ENCODE peak calls at places on chromosomes 4 and X, in nine cellular contexts. One of them, this sample, is unnamed.

GRCh38 chr4:5866841-5867782 is 25.8 kb downstream of the CRMP1 start:
- DNase-seq in CD4-positive, alpha-beta T cell: no peak
- DNase-seq in NB4: no peak
- DNase-seq in GM06990: no peak
- DNase-seq in astrocyte of the spinal cord: no peak
- DNase-seq in SK-N-SH: no peak
- DNase-seq in fibroblast of pulmonary artery: no peak
- DNase-seq in brain microvascular endothelial cell: no peak
- DNase-seq in activated B cell treated with CpG ODN at 0.5 μM for 24 hours: no peak
- DNase-seq in this sample: no peak

GRCh38 chrX:55127692-55128091 is 38.9 kb downstream of the PAGE2 start:
- DNase-seq in CD4-positive, alpha-beta T cell: no peak
- DNase-seq in NB4: peak
- DNase-seq in GM06990: no peak
- DNase-seq in astrocyte of the spinal cord: no peak
- DNase-seq in SK-N-SH: no peak
- DNase-seq in fibroblast of pulmonary artery: peak
- DNase-seq in brain microvascular endothelial cell: no peak
- DNase-seq in activated B cell treated with CpG ODN at 0.5 μM for 24 hours: no peak
- DNase-seq in this sample: no peak

GRCh38 chr4:185359767-185360446 is 35.8 kb downstream of the LRP2BP start:
- DNase-seq in CD4-positive, alpha-beta T cell: no peak
- DNase-seq in NB4: no peak
- DNase-seq in GM06990: no peak
- DNase-seq in astrocyte of the spinal cord: peak
- DNase-seq in SK-N-SH: peak
- DNase-seq in fibroblast of pulmonary artery: peak
- DNase-seq in brain microvascular endothelial cell: peak
- DNase-seq in activated B cell treated with CpG ODN at 0.5 μM for 24 hours: no peak
- DNase-seq in this sample: no peak

GRCh38 chr4:2940267-2941137 is 22.7 kb downstream of the NOP14 start:
- DNase-seq in CD4-positive, alpha-beta T cell: no peak
- DNase-seq in NB4: peak
- DNase-seq in GM06990: no peak
- DNase-seq in astrocyte of the spinal cord: no peak
- DNase-seq in SK-N-SH: no peak
- DNase-seq in fibroblast of pulmonary artery: no peak
- DNase-seq in brain microvascular endothelial cell: no peak
- DNase-seq in activated B cell treated with CpG ODN at 0.5 μM for 24 hours: no peak
- DNase-seq in this sample: no peak

GRCh38 chr4:110087116-110087708 is 111.2 kb downstream of the ELOVL6 start:
- DNase-seq in CD4-positive, alpha-beta T cell: no peak
- DNase-seq in NB4: no peak
- DNase-seq in GM06990: no peak
- DNase-seq in astrocyte of the spinal cord: peak
- DNase-seq in SK-N-SH: no peak
- DNase-seq in fibroblast of pulmonary artery: peak
- DNase-seq in brain microvascular endothelial cell: peak
- DNase-seq in activated B cell treated with CpG ODN at 0.5 μM for 24 hours: no peak
- DNase-seq in this sample: no peak

GRCh38 chr4:14254806-14255445 is 627.4 kb upstream of the BOD1L1 start:
- DNase-seq in CD4-positive, alpha-beta T cell: no peak
- DNase-seq in NB4: no peak
- DNase-seq in GM06990: no peak
- DNase-seq in astrocyte of the spinal cord: no peak
- DNase-seq in SK-N-SH: no peak
- DNase-seq in fibroblast of pulmonary artery: no peak
- DNase-seq in brain microvascular endothelial cell: no peak
- DNase-seq in activated B cell treated with CpG ODN at 0.5 μM for 24 hours: no peak
- DNase-seq in this sample: no peak

GRCh38 chr4:108030332-108030731 is 40.6 kb downstream of the HADH start:
- DNase-seq in CD4-positive, alpha-beta T cell: peak
- DNase-seq in NB4: peak
- DNase-seq in GM06990: peak
- DNase-seq in astrocyte of the spinal cord: peak
- DNase-seq in SK-N-SH: peak
- DNase-seq in fibroblast of pulmonary artery: peak
- DNase-seq in brain microvascular endothelial cell: peak
- DNase-seq in activated B cell treated with CpG ODN at 0.5 μM for 24 hours: no peak
- DNase-seq in this sample: no peak

GRCh38 chr4:129641179-129641578 is 545.2 kb downstream of the C4orf33 start:
- DNase-seq in CD4-positive, alpha-beta T cell: peak
- DNase-seq in NB4: peak
- DNase-seq in GM06990: no peak
- DNase-seq in astrocyte of the spinal cord: peak
- DNase-seq in SK-N-SH: peak
- DNase-seq in fibroblast of pulmonary artery: peak
- DNase-seq in brain microvascular endothelial cell: peak
- DNase-seq in activated B cell treated with CpG ODN at 0.5 μM for 24 hours: no peak
- DNase-seq in this sample: no peak

GRCh38 chrX:53223068-53223693 is 1.8 kb downstream of the KDM5C start:
- DNase-seq in CD4-positive, alpha-beta T cell: no peak
- DNase-seq in NB4: no peak
- DNase-seq in GM06990: no peak
- DNase-seq in astrocyte of the spinal cord: no peak
- DNase-seq in SK-N-SH: no peak
- DNase-seq in fibroblast of pulmonary artery: peak
- DNase-seq in brain microvascular endothelial cell: no peak
- DNase-seq in activated B cell treated with CpG ODN at 0.5 μM for 24 hours: no peak
- DNase-seq in this sample: no peak

GRCh38 chr4:54731552-54731951 is 73.8 kb downstream of the KIT start:
- DNase-seq in CD4-positive, alpha-beta T cell: no peak
- DNase-seq in NB4: no peak
- DNase-seq in GM06990: no peak
- DNase-seq in astrocyte of the spinal cord: no peak
- DNase-seq in SK-N-SH: no peak
- DNase-seq in fibroblast of pulmonary artery: no peak
- DNase-seq in brain microvascular endothelial cell: no peak
- DNase-seq in activated B cell treated with CpG ODN at 0.5 μM for 24 hours: no peak
- DNase-seq in this sample: no peak

GRCh38 chr4:186724048-186724860 is 598 bp upstream of the FAT1 start:
- DNase-seq in CD4-positive, alpha-beta T cell: no peak
- DNase-seq in NB4: no peak
- DNase-seq in GM06990: no peak
- DNase-seq in astrocyte of the spinal cord: peak
- DNase-seq in SK-N-SH: peak
- DNase-seq in fibroblast of pulmonary artery: peak
- DNase-seq in brain microvascular endothelial cell: peak
- DNase-seq in activated B cell treated with CpG ODN at 0.5 μM for 24 hours: no peak
- DNase-seq in this sample: no peak

GRCh38 chrX:50082741-50083140 is 118.1 kb downstream of the AKAP4 start:
- DNase-seq in CD4-positive, alpha-beta T cell: no peak
- DNase-seq in NB4: no peak
- DNase-seq in GM06990: no peak
- DNase-seq in astrocyte of the spinal cord: no peak
- DNase-seq in SK-N-SH: no peak
- DNase-seq in fibroblast of pulmonary artery: no peak
- DNase-seq in brain microvascular endothelial cell: no peak
- DNase-seq in activated B cell treated with CpG ODN at 0.5 μM for 24 hours: no peak
- DNase-seq in this sample: no peak

GRCh38 chr4:10083331-10083769 is 33.2 kb downstream of the WDR1 start:
- DNase-seq in CD4-positive, alpha-beta T cell: no peak
- DNase-seq in NB4: no peak
- DNase-seq in GM06990: no peak
- DNase-seq in astrocyte of the spinal cord: no peak
- DNase-seq in SK-N-SH: peak
- DNase-seq in fibroblast of pulmonary artery: no peak
- DNase-seq in brain microvascular endothelial cell: no peak
- DNase-seq in activated B cell treated with CpG ODN at 0.5 μM for 24 hours: peak
- DNase-seq in this sample: no peak

GRCh38 chr4:138835833-138836521 is 179.6 kb upstream of the NOCT start:
- DNase-seq in CD4-positive, alpha-beta T cell: no peak
- DNase-seq in NB4: peak
- DNase-seq in GM06990: no peak
- DNase-seq in astrocyte of the spinal cord: peak
- DNase-seq in SK-N-SH: peak
- DNase-seq in fibroblast of pulmonary artery: peak
- DNase-seq in brain microvascular endothelial cell: peak
- DNase-seq in activated B cell treated with CpG ODN at 0.5 μM for 24 hours: no peak
- DNase-seq in this sample: no peak

GRCh38 chrX:48474581-48474980 is 1.4 kb upstream of the FTSJ1 start:
- DNase-seq in CD4-positive, alpha-beta T cell: no peak
- DNase-seq in NB4: no peak
- DNase-seq in GM06990: no peak
- DNase-seq in astrocyte of the spinal cord: no peak
- DNase-seq in SK-N-SH: no peak
- DNase-seq in fibroblast of pulmonary artery: no peak
- DNase-seq in brain microvascular endothelial cell: no peak
- DNase-seq in activated B cell treated with CpG ODN at 0.5 μM for 24 hours: no peak
- DNase-seq in this sample: no peak

GRCh38 chr4:24002641-24002966 is 112.8 kb upstream of the PPARGC1A start:
- DNase-seq in CD4-positive, alpha-beta T cell: no peak
- DNase-seq in NB4: no peak
- DNase-seq in GM06990: no peak
- DNase-seq in astrocyte of the spinal cord: no peak
- DNase-seq in SK-N-SH: no peak
- DNase-seq in fibroblast of pulmonary artery: no peak
- DNase-seq in brain microvascular endothelial cell: no peak
- DNase-seq in activated B cell treated with CpG ODN at 0.5 μM for 24 hours: no peak
- DNase-seq in this sample: no peak

GRCh38 chr4:159516556-159516955 is 413.7 kb downstream of the RAPGEF2 start:
- DNase-seq in CD4-positive, alpha-beta T cell: no peak
- DNase-seq in NB4: no peak
- DNase-seq in GM06990: no peak
- DNase-seq in astrocyte of the spinal cord: peak
- DNase-seq in SK-N-SH: no peak
- DNase-seq in fibroblast of pulmonary artery: peak
- DNase-seq in brain microvascular endothelial cell: no peak
- DNase-seq in activated B cell treated with CpG ODN at 0.5 μM for 24 hours: no peak
- DNase-seq in this sample: no peak

GRCh38 chr4:101086801-101087586 is 260.3 kb downstream of the PPP3CA start:
- DNase-seq in CD4-positive, alpha-beta T cell: no peak
- DNase-seq in NB4: no peak
- DNase-seq in GM06990: no peak
- DNase-seq in astrocyte of the spinal cord: no peak
- DNase-seq in SK-N-SH: no peak
- DNase-seq in fibroblast of pulmonary artery: no peak
- DNase-seq in brain microvascular endothelial cell: no peak
- DNase-seq in activated B cell treated with CpG ODN at 0.5 μM for 24 hours: no peak
- DNase-seq in this sample: no peak

GRCh38 chrX:139930923-139931645 is 1.8 kb downstream of the ATP11C start:
- DNase-seq in CD4-positive, alpha-beta T cell: no peak
- DNase-seq in NB4: peak
- DNase-seq in GM06990: peak
- DNase-seq in astrocyte of the spinal cord: no peak
- DNase-seq in SK-N-SH: peak
- DNase-seq in fibroblast of pulmonary artery: peak
- DNase-seq in brain microvascular endothelial cell: no peak
- DNase-seq in activated B cell treated with CpG ODN at 0.5 μM for 24 hours: peak
- DNase-seq in this sample: no peak

GRCh38 chr4:165440415-165440882 is 61.6 kb downstream of the CPE start:
- DNase-seq in CD4-positive, alpha-beta T cell: no peak
- DNase-seq in NB4: no peak
- DNase-seq in GM06990: no peak
- DNase-seq in astrocyte of the spinal cord: peak
- DNase-seq in SK-N-SH: peak
- DNase-seq in fibroblast of pulmonary artery: peak
- DNase-seq in brain microvascular endothelial cell: peak
- DNase-seq in activated B cell treated with CpG ODN at 0.5 μM for 24 hours: no peak
- DNase-seq in this sample: no peak

GRCh38 chr4:98293089-98293887 is 32.1 kb downstream of the RAP1GDS1 start:
- DNase-seq in CD4-positive, alpha-beta T cell: no peak
- DNase-seq in NB4: no peak
- DNase-seq in GM06990: no peak
- DNase-seq in astrocyte of the spinal cord: no peak
- DNase-seq in SK-N-SH: no peak
- DNase-seq in fibroblast of pulmonary artery: peak
- DNase-seq in brain microvascular endothelial cell: peak
- DNase-seq in activated B cell treated with CpG ODN at 0.5 μM for 24 hours: no peak
- DNase-seq in this sample: no peak

GRCh38 chr4:156778093-156778492 is 193.5 kb downstream of the PDGFC start:
- DNase-seq in CD4-positive, alpha-beta T cell: no peak
- DNase-seq in NB4: no peak
- DNase-seq in GM06990: no peak
- DNase-seq in astrocyte of the spinal cord: peak
- DNase-seq in SK-N-SH: no peak
- DNase-seq in fibroblast of pulmonary artery: peak
- DNase-seq in brain microvascular endothelial cell: no peak
- DNase-seq in activated B cell treated with CpG ODN at 0.5 μM for 24 hours: no peak
- DNase-seq in this sample: no peak

GRCh38 chrX:79524642-79525041 is 157.5 kb upstream of the ITM2A start:
- DNase-seq in CD4-positive, alpha-beta T cell: no peak
- DNase-seq in NB4: peak
- DNase-seq in GM06990: no peak
- DNase-seq in astrocyte of the spinal cord: no peak
- DNase-seq in SK-N-SH: no peak
- DNase-seq in fibroblast of pulmonary artery: no peak
- DNase-seq in brain microvascular endothelial cell: no peak
- DNase-seq in activated B cell treated with CpG ODN at 0.5 μM for 24 hours: no peak
- DNase-seq in this sample: no peak
- TF ChIP-seq CTCF in CD4-positive, alpha-beta T cell: no peak
- TF ChIP-seq CTCF in NB4: peak
- TF ChIP-seq CTCF in GM06990: peak
- TF ChIP-seq CTCF in astrocyte of the spinal cord: peak
- TF ChIP-seq CTCF in SK-N-SH: peak
- TF ChIP-seq CTCF in fibroblast of pulmonary artery: no peak
- TF ChIP-seq CTCF in brain microvascular endothelial cell: peak
- TF ChIP-seq CTCF in activated B cell treated with CpG ODN at 0.5 μM for 24 hours: no peak
- TF ChIP-seq CTCF in this sample: no peak

DNA sequence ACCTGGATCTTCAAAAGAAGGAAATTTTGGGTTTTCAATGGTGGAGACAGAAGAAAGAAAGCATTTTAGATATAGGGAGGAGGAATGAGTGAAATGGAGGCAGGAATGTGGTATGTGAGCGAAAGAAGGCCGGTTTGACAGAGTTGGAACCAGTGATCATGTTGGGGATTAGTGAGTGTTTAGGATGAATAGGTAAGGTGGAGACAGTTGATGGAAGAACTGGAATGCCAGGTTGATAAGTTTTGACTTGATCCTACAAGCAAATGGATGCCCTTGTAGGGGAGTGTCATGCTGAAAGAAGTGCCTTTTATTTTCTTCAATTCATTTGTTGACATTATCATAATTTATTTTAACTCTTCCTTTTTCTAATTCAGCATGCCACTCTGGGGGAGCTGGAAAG is 207.8 kb upstream of the AMOT start:
- DNase-seq in CD4-positive, alpha-beta T cell: no peak
- DNase-seq in NB4: no peak
- DNase-seq in GM06990: no peak
- DNase-seq in astrocyte of the spinal cord: no peak
- DNase-seq in SK-N-SH: no peak
- DNase-seq in fibroblast of pulmonary artery: no peak
- DNase-seq in brain microvascular endothelial cell: no peak
- DNase-seq in activated B cell treated with CpG ODN at 0.5 μM for 24 hours: no peak
- DNase-seq in this sample: no peak
- TF ChIP-seq CTCF in CD4-positive, alpha-beta T cell: no peak
- TF ChIP-seq CTCF in NB4: no peak
- TF ChIP-seq CTCF in GM06990: no peak
- TF ChIP-seq CTCF in astrocyte of the spinal cord: no peak
- TF ChIP-seq CTCF in SK-N-SH: no peak
- TF ChIP-seq CTCF in fibroblast of pulmonary artery: no peak
- TF ChIP-seq CTCF in brain microvascular endothelial cell: no peak
- TF ChIP-seq CTCF in activated B cell treated with CpG ODN at 0.5 μM for 24 hours: no peak
- TF ChIP-seq CTCF in this sample: no peak

GRCh38 chrX:129720741-129721140 is 18.0 kb upstream of the XPNPEP2 start:
- DNase-seq in CD4-positive, alpha-beta T cell: no peak
- DNase-seq in NB4: no peak
- DNase-seq in GM06990: no peak
- DNase-seq in astrocyte of the spinal cord: no peak
- DNase-seq in SK-N-SH: no peak
- DNase-seq in fibroblast of pulmonary artery: no peak
- DNase-seq in brain microvascular endothelial cell: no peak
- DNase-seq in activated B cell treated with CpG ODN at 0.5 μM for 24 hours: no peak
- DNase-seq in this sample: no peak
- TF ChIP-seq CTCF in CD4-positive, alpha-beta T cell: no peak
- TF ChIP-seq CTCF in NB4: no peak
- TF ChIP-seq CTCF in GM06990: no peak
- TF ChIP-seq CTCF in astrocyte of the spinal cord: no peak
- TF ChIP-seq CTCF in SK-N-SH: no peak
- TF ChIP-seq CTCF in fibroblast of pulmonary artery: no peak
- TF ChIP-seq CTCF in brain microvascular endothelial cell: no peak
- TF ChIP-seq CTCF in activated B cell treated with CpG ODN at 0.5 μM for 24 hours: no peak
- TF ChIP-seq CTCF in this sample: no peak

GRCh38 chr4:1171306-1172227 is 816 bp downstream of the SPON2 start:
- DNase-seq in CD4-positive, alpha-beta T cell: peak
- DNase-seq in NB4: no peak
- DNase-seq in GM06990: no peak
- DNase-seq in astrocyte of the spinal cord: no peak
- DNase-seq in SK-N-SH: peak
- DNase-seq in fibroblast of pulmonary artery: no peak
- DNase-seq in brain microvascular endothelial cell: no peak
- DNase-seq in activated B cell treated with CpG ODN at 0.5 μM for 24 hours: peak
- DNase-seq in this sample: peak
- TF ChIP-seq CTCF in CD4-positive, alpha-beta T cell: no peak
- TF ChIP-seq CTCF in NB4: no peak
- TF ChIP-seq CTCF in GM06990: no peak
- TF ChIP-seq CTCF in astrocyte of the spinal cord: no peak
- TF ChIP-seq CTCF in SK-N-SH: no peak
- TF ChIP-seq CTCF in fibroblast of pulmonary artery: no peak
- TF ChIP-seq CTCF in brain microvascular endothelial cell: no peak
- TF ChIP-seq CTCF in activated B cell treated with CpG ODN at 0.5 μM for 24 hours: no peak
- TF ChIP-seq CTCF in this sample: no peak

This sample was measured in lower leg skin.